ENCODE peak calls at places on chromosome 11, in four cellular contexts. Q, V, H and A are unnamed samples.

GRCh38 chr11:29224739-29225384 is 792.0 kb downstream of the KCNA4 start:
- DNase-seq in H (no peak), V (no peak), Q (peak; percentile 7), A (no peak)

GRCh38 chr11:19753451-19754041 is 40.9 kb downstream of the NAV2 start:
- DNase-seq in V (no peak), Q (no peak), H (no peak), A (no peak)

GRCh38 chr11:39675171-39675570 is 1784.3 kb downstream of the LRRC4C start:
- DNase-seq in Q (no peak), V (no peak), H (no peak), A (no peak)

GRCh38 chr11:78853521-78853920 is 278.9 kb upstream of the NARS2 start:
- DNase-seq in V (no peak), H (no peak), Q (no peak), A (no peak)

GRCh38 chr11:45967506-45967905 is 45.0 kb downstream of the LARGE2 start:
- DNase-seq in V (no peak), Q (no peak), H (no peak), A (no peak)

GRCh38 chr11:35116762-35117588 is 22.0 kb upstream of the CD44 start:
- DNase-seq in H (no peak), V (no peak), Q (no peak), A (no peak)

GRCh38 chr11:2264366-2265011 is 5.9 kb downstream of the ASCL2 start:
- DNase-seq in V (no peak), H (no peak), Q (no peak), A (no peak)

GRCh38 chr11:122137081-122137793 is 21.2 kb upstream of the BLID start:
- DNase-seq in V (peak; percentile 93), Q (no peak), H (no peak), A (no peak)

GRCh38 chr11:12167098-12167999 is 57.0 kb downstream of the MICAL2 start:
- DNase-seq in H (no peak), Q (no peak), V (peak; percentile 94), A (no peak)

GRCh38 chr11:116374085-116374484 is 398.7 kb downstream of the BUD13 start:
- DNase-seq in Q (no peak), H (no peak), V (no peak), A (no peak)
- H3K4me3 ChIP-seq in Q (no peak overlapping the region), H (no peak overlapping the region), V (no peak overlapping the region), A (no peak overlapping the region)

DNA sequence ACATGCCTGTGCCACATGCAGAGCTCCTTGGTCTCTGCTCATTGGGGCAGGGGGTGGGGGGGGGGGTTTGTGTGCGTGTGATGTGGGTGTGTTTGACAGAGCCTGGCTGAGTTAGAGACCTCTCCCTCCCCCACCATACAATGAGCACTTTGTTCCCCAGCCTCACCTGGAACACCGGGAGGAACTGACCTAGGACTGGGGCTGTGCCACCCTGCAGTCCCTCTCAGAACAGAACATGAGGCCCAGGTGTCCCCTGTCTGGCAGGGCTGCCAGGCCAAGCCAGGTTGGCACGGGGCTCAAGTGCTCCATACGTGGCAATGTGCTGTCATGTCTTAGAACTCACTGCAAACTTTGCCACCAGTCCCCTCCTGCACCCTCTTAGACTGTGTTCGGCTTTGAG is 96.5 kb downstream of the TP53I11 start:
- DNase-seq in Q (no peak), H (no peak), V (no peak), A (no peak)
- H3K4me3 ChIP-seq in Q (no peak overlapping the region), H (no peak overlapping the region), V (no peak overlapping the region), A (no peak overlapping the region)

DNA sequence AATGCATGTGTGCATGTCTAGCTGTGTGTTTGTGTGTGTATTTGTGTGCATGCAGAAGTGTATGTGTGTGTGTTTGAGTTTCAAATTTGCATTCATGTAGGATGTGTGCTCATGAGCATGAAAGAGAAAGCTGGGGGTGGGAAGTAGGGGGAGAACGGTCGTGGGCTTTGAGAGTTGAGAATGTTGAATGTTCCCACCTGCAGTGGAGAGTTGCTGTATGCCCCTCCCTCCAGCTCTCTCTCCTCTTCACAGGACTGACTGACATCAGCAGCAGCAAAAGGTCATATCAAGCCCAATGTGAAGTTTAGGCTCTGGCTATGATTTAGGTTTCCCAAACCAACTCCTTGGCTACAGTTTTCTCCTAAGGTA is 63.8 kb upstream of the RRAS2 start:
- DNase-seq in Q (no peak), H (no peak), V (no peak), A (no peak)
- H3K4me3 ChIP-seq in Q (no peak overlapping the region), H (no peak overlapping the region), V (peak overlapping the region; percentile 25), A (no peak overlapping the region)

DNA sequence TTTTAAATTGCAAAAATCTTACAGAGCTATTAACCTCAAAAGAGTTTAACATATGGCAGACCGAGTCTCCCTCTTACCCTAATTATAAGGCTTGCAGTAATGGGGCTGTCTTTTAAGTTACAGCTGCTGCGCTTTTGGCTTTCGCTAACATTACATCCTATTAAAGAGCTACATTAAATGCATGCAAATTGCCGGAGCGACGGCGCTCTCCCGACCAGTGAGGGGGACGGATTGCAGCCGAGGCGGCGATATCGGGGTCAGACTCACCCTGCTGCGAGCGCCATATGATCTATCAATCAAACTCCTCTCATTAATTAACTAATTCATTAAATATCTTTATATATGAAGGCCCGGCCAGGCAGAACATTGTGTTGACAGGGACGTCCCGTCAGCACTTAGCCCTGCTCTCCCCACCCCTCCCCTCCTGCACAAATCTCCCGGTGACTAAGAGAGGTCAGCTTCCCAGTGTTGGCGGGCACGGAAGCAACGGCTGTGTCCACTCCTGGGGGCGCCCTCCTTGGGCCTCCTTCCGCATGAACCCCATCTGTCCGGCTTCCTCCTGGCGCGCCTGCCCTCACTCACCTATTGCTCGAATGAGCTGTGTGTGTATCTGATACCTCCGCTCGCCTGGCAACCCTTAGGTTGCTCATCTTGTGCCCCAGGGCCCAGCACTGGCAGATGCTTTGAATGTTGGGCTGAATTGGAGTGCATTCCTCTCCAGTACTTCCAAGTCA is 156.0 kb upstream of the CADM1 start:
- DNase-seq in V (peak; percentile 45), H (no peak), Q (peak; percentile 35), A (no peak)
- H3K4me3 ChIP-seq in V (no peak overlapping the region), H (no peak overlapping the region), Q (peak overlapping the region; percentile 33), A (no peak overlapping the region)

DNA sequence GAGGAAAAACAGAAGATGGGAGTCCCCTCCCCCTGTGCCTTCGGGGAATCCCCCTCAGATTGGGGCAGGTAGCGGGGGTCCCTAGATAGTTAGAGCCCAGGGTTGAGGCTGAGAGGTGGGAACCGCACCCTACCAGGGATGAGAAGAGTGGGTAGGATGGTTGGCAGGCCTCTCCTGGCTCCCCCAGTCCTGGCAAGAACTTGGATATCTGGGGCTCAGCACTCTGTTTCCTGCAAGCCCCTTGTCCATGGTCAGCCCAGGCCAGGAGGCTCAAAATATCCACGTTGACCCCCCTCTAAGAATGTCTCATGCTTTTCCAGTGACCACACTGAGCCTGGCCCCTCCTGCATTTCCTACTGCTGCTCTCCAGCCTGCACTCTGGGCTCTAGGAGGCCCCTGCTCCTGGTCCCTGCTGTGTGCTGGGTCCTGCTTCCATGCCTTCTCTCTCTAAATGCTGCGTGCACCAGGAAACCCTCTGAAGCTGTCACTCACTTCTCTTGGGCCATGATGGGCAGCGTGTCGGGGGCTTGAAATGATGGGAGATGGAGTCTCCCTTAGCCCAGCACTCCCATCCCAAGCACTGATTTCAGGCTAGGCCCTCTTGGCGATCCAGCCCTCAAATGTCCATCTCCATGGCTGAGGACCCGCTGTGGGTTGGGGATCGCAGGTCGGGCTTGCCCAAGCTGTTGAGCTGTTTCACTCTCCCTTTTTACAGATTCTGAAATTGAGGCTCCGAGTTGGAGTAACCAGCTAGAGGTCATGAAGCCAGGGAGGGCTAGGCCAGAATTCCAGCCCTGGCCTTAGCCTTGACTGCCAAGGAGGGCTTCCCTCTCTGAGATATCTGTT is 2.0 kb downstream of the MAP3K11 start:
- DNase-seq in Q (no peak), H (no peak), V (peak; percentile 54), A (no peak)
- H3K4me3 ChIP-seq in Q (no peak overlapping the region), H (peak overlapping the region; percentile 78), V (peak overlapping the region; percentile 96), A (peak overlapping the region; percentile 97)

DNA sequence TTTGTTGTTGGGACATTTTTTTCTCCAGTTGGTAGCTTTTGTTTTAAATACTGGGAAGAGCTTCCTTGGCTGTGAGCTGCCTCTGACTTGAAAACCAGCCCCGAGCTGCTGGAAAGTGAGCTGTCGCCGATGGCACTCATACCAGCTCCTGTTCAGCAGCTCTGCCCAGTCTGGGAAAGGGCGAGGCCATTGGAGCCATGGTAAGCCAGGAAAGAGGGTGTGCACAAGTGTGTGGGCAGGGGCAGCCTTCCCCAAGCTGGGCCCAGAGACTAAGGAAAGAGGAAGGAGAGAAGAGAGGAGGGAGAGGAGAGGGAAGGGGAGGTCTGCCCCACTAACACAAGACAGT is 3.2 kb upstream of the FLI1 start:
- DNase-seq in Q (no peak), V (no peak), H (peak; percentile 50), A (no peak)
- H3K4me3 ChIP-seq in Q (no peak overlapping the region), V (peak overlapping the region; percentile 72), H (no peak overlapping the region), A (no peak overlapping the region)

GRCh38 chr11:111373590-111373989 is 5.5 kb downstream of the POU2AF1 start:
- DNase-seq in Q (no peak), H (no peak), V (no peak), A (no peak)
- H3K4me3 ChIP-seq in Q (no peak overlapping the region), H (no peak overlapping the region), V (no peak overlapping the region), A (no peak overlapping the region)

GRCh38 chr11:62273284-62273683 is 3.3 kb downstream of the SCGB2A2 start:
- DNase-seq in V (no peak), H (no peak), Q (no peak), A (no peak)

GRCh38 chr11:62267576-62267975 is 2.4 kb upstream of the SCGB2A2 start:
- DNase-seq in V (no peak), H (no peak), Q (no peak), A (no peak)

GRCh38 chr11:62267050-62267449 is 2.9 kb upstream of the SCGB2A2 start:
- DNase-seq in V (no peak), H (no peak), Q (no peak), A (no peak)

GRCh38 chr11:62266558-62266957 is 3.4 kb upstream of the SCGB2A2 start:
- DNase-seq in H (no peak), Q (no peak), V (no peak), A (no peak)

GRCh38 chr11:62269654-62270278 is at the start of gene SCGB2A2:
- DNase-seq in V (no peak), Q (no peak), H (no peak), A (no peak)
- H3K4me3 ChIP-seq in V (no peak within 1 kb of the TSS), Q (no peak within 1 kb of the TSS), H (no peak within 1 kb of the TSS), A (no peak within 1 kb of the TSS)

GRCh38 chr11:114322934-114323333 is 26.7 kb downstream of the NNMT start:
- DNase-seq in V (no peak), Q (no peak), H (no peak), A (no peak)
- H3K4me3 ChIP-seq in V (no peak overlapping the region), Q (no peak overlapping the region), H (no peak overlapping the region), A (no peak overlapping the region)